ENCODE peak calls at places on chromosomes 5 and 9, in four cellular contexts. I, F, B and N are unnamed samples.

GRCh38 chr9:120914953-120915352 is 11.6 kb downstream of the TRAF1 start:
- DNase-seq in F (no peak), B (no peak), I (no peak), N (no peak)

GRCh38 chr9:13568851-13569618 is 289.5 kb upstream of the MPDZ start:
- DNase-seq in F (peak; percentile 39), I (no peak), B (no peak), N (no peak)

GRCh38 chr5:155085282-155085990 is 71.9 kb downstream of the KIF4B start:
- DNase-seq in I (no peak), F (no peak), B (no peak), N (no peak)

GRCh38 chr5:33649801-33650482 is 209.2 kb downstream of the TARS1 start:
- DNase-seq in I (no peak), F (no peak), B (no peak), N (no peak)

GRCh38 chr9:121499427-121500164 is at the start of gene GGTA1:
- DNase-seq in I (no peak), F (peak; percentile 27), B (peak; percentile 45), N (peak; percentile 75)

GRCh38 chr5:72451771-72452505 is 55.3 kb downstream of the ZNF366 start:
- DNase-seq in I (no peak), B (peak; percentile 22), F (no peak), N (no peak)

GRCh38 chr5:151911011-151911410 is 13.6 kb downstream of the GLRA1 start:
- DNase-seq in B (no peak), F (no peak), I (no peak), N (no peak)

GRCh38 chr5:41908374-41909079 is 4.4 kb downstream of the RIMOC1 start:
- DNase-seq in B (no peak), F (no peak), I (no peak), N (no peak)

GRCh38 chr5:159156839-159157238 is 52.5 kb downstream of the RNF145 start:
- DNase-seq in B (peak; percentile 42), F (no peak), I (no peak), N (no peak)

GRCh38 chr5:137486707-137487106 is 12.4 kb downstream of the SPOCK1 start:
- DNase-seq in F (no peak), B (no peak), I (no peak), N (no peak)

GRCh38 chr5:170437621-170438375 is 48.6 kb upstream of the KCNMB1 start:
- DNase-seq in B (no peak), I (no peak), F (no peak), N (peak; percentile 49)

GRCh38 chr5:88089757-88090390 is 178.8 kb downstream of the TMEM161B start:
- DNase-seq in F (no peak), B (no peak), I (no peak), N (no peak)

GRCh38 chr5:109688647-109688998 is 1.1 kb upstream of the MAN2A1 start:
- DNase-seq in B (peak; percentile 63), I (no peak), F (no peak), N (no peak)

GRCh38 chr9:104748359-104749031 is 1.0 kb downstream of the NIPSNAP3A start:
- DNase-seq in I (no peak), B (no peak), F (no peak), N (no peak)